ENCODE peak calls at places on chromosome 6, in nine cellular contexts. G is progenitor cell of endocrine pancreas, M is SK-N-SH, U is cardiac muscle cell, T is Peyer's patch, V is type B pancreatic cell, K is HL-60, R is prostate gland, N is psoas muscle. B is an unnamed sample.

GRCh38 chr6:136600818-136601217 is 50.6 kb upstream of the MAP7 start:
- DNase-seq in U (peak; percentile 53), N (no peak), G (no peak), V (no peak), K (no peak), R (no peak), M (no peak), T (no peak), B (no peak)

GRCh38 chr6:127515234-127515793 is 3.8 kb downstream of the MTCL3 start:
- DNase-seq in T (no peak), N (no peak), K (no peak), V (no peak), G (peak; percentile 12), R (no peak), M (peak; percentile 75), U (peak; percentile 64), B (peak; percentile 56)

GRCh38 chr6:133418108-133418507 is 177.0 kb downstream of the EYA4 start:
- DNase-seq in U (no peak), V (no peak), G (no peak), R (no peak), T (no peak), N (no peak), K (no peak), M (no peak), B (no peak)

GRCh38 chr6:81204741-81205140 is 547.7 kb downstream of the TENT5A start:
- DNase-seq in V (no peak), N (no peak), G (no peak), K (no peak), R (no peak), U (no peak), T (no peak), M (no peak), B (no peak)

GRCh38 chr6:113989675-113990074 is 18.7 kb upstream of the HDAC2 start:
- DNase-seq in U (no peak), M (no peak), R (no peak), T (no peak), G (no peak), K (no peak), V (no peak), N (no peak), B (no peak)

GRCh38 chr6:30889921-30890645 is 5.8 kb downstream of the DDR1 start:
- DNase-seq in R (peak; percentile 62), N (no peak), M (peak; percentile 32), T (peak; percentile 37), K (no peak), G (no peak), U (no peak), V (no peak), B (no peak)

GRCh38 chr6:28977351-28978136 is 27.6 kb downstream of the ZNF311 start:
- DNase-seq in G (no peak), N (peak; percentile 27), M (no peak), T (no peak), V (no peak), R (no peak), U (no peak), K (peak; percentile 68), B (no peak)

GRCh38 chr6:142853244-142854180 is 91.5 kb downstream of the HIVEP2 start:
- DNase-seq in N (no peak), R (no peak), T (no peak), K (no peak), M (no peak), U (no peak), G (no peak), V (no peak), B (no peak)

GRCh38 chr6:17729223-17730077 is 22.7 kb upstream of the NUP153 start:
- DNase-seq in V (no peak), T (no peak), M (no peak), N (no peak), U (no peak), K (no peak), G (no peak), R (no peak), B (no peak)

GRCh38 chr6:37665309-37665708 is 32.4 kb downstream of the MDGA1 start:
- DNase-seq in V (no peak), T (no peak), M (no peak), K (no peak), G (no peak), U (peak; percentile 68), R (no peak), N (no peak), B (no peak)

GRCh38 chr6:81171991-81172740 is 580.3 kb downstream of the TENT5A start:
- DNase-seq in V (no peak), U (peak; percentile 6), R (no peak), M (no peak), T (peak; percentile 37), K (no peak), G (no peak), N (no peak), B (no peak)

GRCh38 chr6:110853754-110854477 is 20.7 kb upstream of the AMD1 start:
- DNase-seq in R (no peak), T (no peak), U (no peak), V (no peak), N (no peak), K (peak; percentile 60), G (no peak), M (no peak), B (no peak)

GRCh38 chr6:25652007-25652515 is at the start of gene SCGN:
- DNase-seq in U (peak; percentile 91), K (peak; percentile 5), G (peak; percentile 69), M (peak; percentile 76), V (peak; percentile 84), R (peak; percentile 48), N (peak; percentile 52), T (peak; percentile 76), B (peak; percentile 88)

GRCh38 chr6:14426281-14426680 is 308.7 kb downstream of the CD83 start:
- DNase-seq in K (no peak), R (no peak), V (no peak), G (no peak), M (no peak), U (no peak), T (no peak), N (no peak), B (no peak)

GRCh38 chr6:109343518-109343917 is 38.7 kb downstream of the CD164 start:
- DNase-seq in G (no peak), N (no peak), M (no peak), U (no peak), T (no peak), V (no peak), R (no peak), K (no peak), B (no peak)

GRCh38 chr6:30555428-30556005 is 772 bp downstream of the GNL1 start:
- DNase-seq in T (peak; percentile 61), U (peak; percentile 75), R (peak; percentile 29), V (no peak), G (peak; percentile 24), N (peak; percentile 52), K (no peak), M (no peak), B (peak; percentile 64)

GRCh38 chr6:169253745-169254238 is at the start of gene THBS2:
- DNase-seq in N (peak; percentile 74), R (no peak), U (peak; percentile 23), K (no peak), G (no peak), V (no peak), M (no peak), T (peak; percentile 49), B (peak; percentile 52)

GRCh38 chr6:83905648-83906047 is 46.2 kb downstream of the CYB5R4 start:
- DNase-seq in R (no peak), T (no peak), U (no peak), N (no peak), K (no peak), M (no peak), G (no peak), V (no peak), B (no peak)

GRCh38 chr6:83904395-83904794 is 44.9 kb downstream of the CYB5R4 start:
- DNase-seq in V (no peak), R (no peak), K (no peak), N (no peak), G (no peak), U (no peak), T (no peak), M (no peak), B (no peak)

DNA sequence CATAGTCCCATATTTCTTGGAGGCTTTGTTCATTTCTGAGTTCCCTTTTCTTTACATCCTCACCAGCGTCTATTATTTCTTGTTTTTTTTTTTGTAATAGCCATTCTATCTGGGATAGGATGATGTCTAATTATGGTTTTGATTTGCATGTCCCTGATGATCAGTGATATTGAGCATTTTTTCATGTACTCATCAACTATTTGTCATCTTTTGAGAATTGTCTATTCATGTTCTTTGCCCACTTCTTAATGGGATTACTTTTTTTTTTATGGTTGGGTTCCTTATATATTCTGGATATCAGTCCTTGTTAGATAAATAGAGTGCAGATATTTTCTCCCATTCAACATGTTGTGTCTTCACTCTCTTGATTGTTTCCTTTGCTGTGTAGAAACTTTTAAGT is 42.1 kb downstream of the CYB5R4 start:
- DNase-seq in K (no peak), V (no peak), N (no peak), U (no peak), T (no peak), M (no peak), G (no peak), R (no peak), B (no peak)
- TF ChIP-seq CTCF in K (no peak), V (no peak), N (no peak), U (no peak), T (no peak), M (no peak), G (no peak), R (no peak), B (no peak)

GRCh38 chr6:12911387-12911960 is 194.9 kb downstream of the PHACTR1 start:
- DNase-seq in M (peak; percentile 46), K (peak; percentile 20), V (no peak), R (peak; percentile 22), N (no peak), U (peak; percentile 56), T (no peak), G (no peak), B (no peak)
- TF ChIP-seq CTCF in M (peak; percentile 59), K (peak; percentile 39), V (peak; percentile 76), R (no peak), N (peak; percentile 41), U (peak; percentile 53), T (peak; percentile 32), G (peak; percentile 63), B (peak; percentile 58)

DNA sequence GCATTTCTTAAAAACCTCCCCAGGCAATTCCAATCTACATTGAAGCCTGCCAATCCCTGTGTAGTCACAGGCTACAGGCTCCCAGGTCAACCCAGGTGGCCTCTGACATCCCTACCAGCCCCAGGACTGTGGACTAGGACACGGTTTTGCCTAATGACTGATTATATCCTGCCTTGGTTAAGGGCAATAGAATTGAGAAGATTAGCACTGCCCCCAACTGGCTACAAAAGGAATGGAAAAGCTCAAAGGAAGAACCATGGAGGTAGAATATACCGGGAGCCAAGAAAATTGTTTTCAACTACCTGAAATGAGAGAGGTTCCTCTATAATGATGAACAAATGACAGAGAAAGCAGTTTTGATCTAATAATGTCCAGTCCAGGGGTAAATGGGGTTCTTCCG is 421.1 kb upstream of the AGPAT4 start:
- DNase-seq in M (no peak), T (no peak), N (no peak), U (peak; percentile 15), K (no peak), V (no peak), G (no peak), R (no peak), B (no peak)
- TF ChIP-seq CTCF in M (peak; percentile 66), T (peak; percentile 8), N (peak; percentile 48), U (peak; percentile 63), K (peak; percentile 17), V (peak; percentile 59), G (peak; percentile 29), R (no peak), B (no peak)

DNA sequence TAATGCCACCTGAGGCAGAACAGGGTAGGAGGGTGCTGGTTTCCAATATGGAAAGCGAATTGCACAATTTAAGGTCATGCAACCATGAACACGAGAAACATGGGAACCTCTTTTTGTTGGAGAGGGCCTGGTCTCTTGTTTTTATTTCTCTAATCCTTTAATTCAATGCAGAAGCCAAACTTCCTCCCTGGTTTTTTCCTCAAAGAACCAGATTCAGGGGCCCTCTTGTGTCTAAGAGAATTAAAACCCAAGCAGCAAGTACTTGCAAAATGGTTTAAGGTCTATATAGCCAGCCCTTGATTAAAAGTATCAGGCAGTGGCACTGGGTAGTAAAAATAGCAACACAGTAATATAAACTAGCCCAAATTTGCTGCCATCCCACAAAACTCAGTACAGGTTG is 19.5 kb downstream of the GSTA4 start:
- DNase-seq in T (no peak), G (no peak), K (no peak), M (no peak), R (no peak), N (no peak), U (no peak), V (no peak), B (no peak)
- TF ChIP-seq CTCF in T (no peak), G (no peak), K (no peak), M (no peak), R (no peak), N (no peak), U (no peak), V (no peak), B (no peak)